ENCODE peak calls at places on chromosomes 7 and 10, in six cellular contexts. H, E, A, J, U and Z are unnamed samples. For H3K9me3 and H3K27me3, the result is how much of the 10 kb centered on the place peaks cover.

GRCh38 chr10:71582019-71582418 is 137.6 kb downstream of the C10orf105 start:
- DNase-seq in H (peak), E (no peak), A (no peak), J (no peak), U (no peak), Z (no peak)

GRCh38 chr7:30226593-30227268 is 57.7 kb upstream of the ZNRF2 start:
- DNase-seq in H (no peak), E (no peak), A (no peak), J (no peak), U (peak), Z (no peak)

GRCh38 chr10:33048223-33048622 is 90.2 kb upstream of the ITGB1 start:
- DNase-seq in H (no peak), E (no peak), A (no peak), J (no peak), U (no peak), Z (no peak)

GRCh38 chr10:20105931-20106330 is 289.7 kb downstream of the PLXDC2 start:
- DNase-seq in H (peak), E (no peak), A (no peak), J (no peak), U (no peak), Z (no peak)

GRCh38 chr7:21944616-21945373 is 904 bp downstream of the CDCA7L start:
- DNase-seq in H (no peak), E (no peak), A (no peak), J (peak), U (peak), Z (no peak)

GRCh38 chr10:69895759-69896158 is 94.1 kb downstream of the COL13A1 start:
- DNase-seq in H (peak), E (peak), A (no peak), J (no peak), U (no peak), Z (no peak)

GRCh38 chr10:14565199-14565598 is 209.5 kb downstream of the FAM107B start:
- DNase-seq in H (no peak), E (no peak), A (no peak), J (no peak), U (no peak), Z (no peak)

GRCh38 chr10:122638106-122638505 is 61.5 kb downstream of the C10orf120 start:
- DNase-seq in H (no peak), E (no peak), A (no peak), J (no peak), U (no peak), Z (no peak)

GRCh38 chr10:84846646-84847045 is 518.3 kb downstream of the CCSER2 start:
- DNase-seq in H (no peak), E (no peak), A (no peak), J (no peak), U (no peak), Z (no peak)
- H3K9me3 ChIP-seq in H (under half), E (under half), A (under half), J (under half), U (under half), Z (under half)

GRCh38 chr7:94351703-94352102 is 43.0 kb upstream of the COL1A2 start:
- DNase-seq in H (no peak), E (no peak), A (no peak), J (no peak), U (no peak), Z (no peak)

GRCh38 chr7:94344826-94345225 is 49.9 kb upstream of the COL1A2 start:
- DNase-seq in H (peak), E (no peak), A (no peak), J (no peak), U (no peak), Z (no peak)

GRCh38 chr7:94350729-94351128 is 44.0 kb upstream of the COL1A2 start:
- DNase-seq in H (no peak), E (no peak), A (no peak), J (no peak), U (no peak), Z (no peak)

GRCh38 chr7:94348142-94348541 is 46.6 kb upstream of the COL1A2 start:
- DNase-seq in H (peak), E (peak), A (no peak), J (no peak), U (no peak), Z (no peak)

GRCh38 chr7:94345907-94346306 is 48.8 kb upstream of the COL1A2 start:
- DNase-seq in H (no peak), E (no peak), A (no peak), J (no peak), U (no peak), Z (no peak)
- H3K27ac ChIP-seq in H (no peak), E (no peak), A (no peak), J (no peak), U (no peak), Z (no peak)

GRCh38 chr10:11715815-11716494 is 26.2 kb upstream of the ECHDC3 start:
- DNase-seq in H (no peak), E (no peak), A (no peak), J (no peak), U (no peak), Z (no peak)
- H3K27me3 ChIP-seq in H (under half), E (under half), A (under half), J (under half), U (under half), Z (under half)

DNA sequence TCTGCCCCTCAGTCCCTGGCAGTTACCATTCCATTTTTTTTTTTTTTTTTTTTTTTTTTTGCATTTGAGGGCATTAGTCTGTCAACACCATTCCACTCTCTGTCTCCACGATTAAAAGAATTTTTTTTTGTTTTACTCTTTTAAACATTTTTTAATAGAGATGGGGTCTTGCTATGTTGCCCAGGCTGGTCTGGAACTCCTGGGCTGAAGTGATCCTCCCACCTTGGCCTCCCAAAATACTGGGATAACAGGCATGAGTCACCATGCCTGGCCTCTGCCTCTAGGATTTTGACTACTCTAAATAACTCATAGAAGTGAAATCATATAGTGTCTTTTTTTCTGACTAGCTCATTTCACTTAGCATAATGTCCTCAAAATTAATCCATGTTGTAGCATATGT is 16.5 kb upstream of the CLDN3 start:
- DNase-seq in H (no peak), E (no peak), A (no peak), J (no peak), U (no peak), Z (no peak)
- H3K9me3 ChIP-seq in H (under half), E (under half), A (under half), J (under half), U (under half), Z (under half)